ENCODE peak calls at places on chromosomes 3 and 15, in seven cellular contexts. One of them, this sample, is unnamed.
A peak's percentile ranks its signal among the peaks of the same experiment; 100 is the strongest.

GRCh38 chr3:72032435-72033118 is 247.6 kb upstream of the PROK2 start:
- DNase-seq in tibial artery: no peak
- DNase-seq in AG04450: no peak
- DNase-seq in transverse colon: no peak
- DNase-seq in GM12865: no peak
- DNase-seq in Peyer's patch: no peak
- DNase-seq in HFFc6: no peak
- DNase-seq in this sample: no peak

GRCh38 chr15:93803406-93803805 is 428.0 kb upstream of the MCTP2 start:
- DNase-seq in GM12865: no peak
- DNase-seq in HFFc6: no peak
- DNase-seq in AG04450: no peak
- DNase-seq in transverse colon: no peak
- DNase-seq in tibial artery: peak; percentile 33
- DNase-seq in Peyer's patch: no peak
- DNase-seq in this sample: no peak

GRCh38 chr3:25511972-25512721 is 84.1 kb downstream of the RARB start:
- DNase-seq in Peyer's patch: no peak
- DNase-seq in AG04450: no peak
- DNase-seq in GM12865: no peak
- DNase-seq in tibial artery: no peak
- DNase-seq in transverse colon: no peak
- DNase-seq in HFFc6: no peak
- DNase-seq in this sample: no peak

GRCh38 chr3:52110502-52110901 is 43.7 kb downstream of the POC1A start:
- DNase-seq in GM12865: no peak
- DNase-seq in AG04450: no peak
- DNase-seq in transverse colon: no peak
- DNase-seq in Peyer's patch: no peak
- DNase-seq in HFFc6: no peak
- DNase-seq in tibial artery: no peak
- DNase-seq in this sample: no peak

GRCh38 chr3:193828477-193828876 is 235.5 kb downstream of the OPA1 start:
- DNase-seq in AG04450: no peak
- DNase-seq in HFFc6: no peak
- DNase-seq in Peyer's patch: no peak
- DNase-seq in transverse colon: peak; percentile 24
- DNase-seq in tibial artery: no peak
- DNase-seq in GM12865: no peak
- DNase-seq in this sample: no peak

GRCh38 chr3:137035631-137036030 is 77.8 kb downstream of the IL20RB start:
- DNase-seq in tibial artery: no peak
- DNase-seq in GM12865: peak; percentile 44
- DNase-seq in HFFc6: no peak
- DNase-seq in Peyer's patch: no peak
- DNase-seq in AG04450: no peak
- DNase-seq in transverse colon: no peak
- DNase-seq in this sample: no peak

GRCh38 chr3:185900228-185900627 is 37.6 kb downstream of the TRA2B start:
- DNase-seq in HFFc6: peak; percentile 96
- DNase-seq in transverse colon: peak; percentile 10
- DNase-seq in AG04450: peak; percentile 71
- DNase-seq in tibial artery: no peak
- DNase-seq in Peyer's patch: peak; percentile 80
- DNase-seq in GM12865: no peak
- DNase-seq in this sample: peak; percentile 71

GRCh38 chr15:52424856-52425431 is 103.7 kb downstream of the MYO5A start:
- DNase-seq in HFFc6: no peak
- DNase-seq in transverse colon: no peak
- DNase-seq in AG04450: no peak
- DNase-seq in Peyer's patch: no peak
- DNase-seq in GM12865: no peak
- DNase-seq in tibial artery: no peak
- DNase-seq in this sample: no peak

GRCh38 chr3:41331023-41331422 is 131.7 kb downstream of the CTNNB1 start:
- DNase-seq in Peyer's patch: no peak
- DNase-seq in GM12865: no peak
- DNase-seq in HFFc6: no peak
- DNase-seq in transverse colon: no peak
- DNase-seq in tibial artery: no peak
- DNase-seq in AG04450: no peak
- DNase-seq in this sample: no peak

GRCh38 chr3:157119369-157119951 is 40.5 kb downstream of the CCNL1 start:
- DNase-seq in AG04450: no peak
- DNase-seq in tibial artery: no peak
- DNase-seq in HFFc6: no peak
- DNase-seq in GM12865: no peak
- DNase-seq in transverse colon: peak; percentile 41
- DNase-seq in Peyer's patch: no peak
- DNase-seq in this sample: no peak

GRCh38 chr3:47202542-47202941 is 38.6 kb upstream of the SETD2 start:
- DNase-seq in HFFc6: no peak
- DNase-seq in Peyer's patch: no peak
- DNase-seq in GM12865: no peak
- DNase-seq in tibial artery: no peak
- DNase-seq in AG04450: no peak
- DNase-seq in transverse colon: no peak
- DNase-seq in this sample: no peak

GRCh38 chr3:112773864-112774263 is 72.8 kb downstream of the CD200R1L start:
- DNase-seq in AG04450: no peak
- DNase-seq in HFFc6: no peak
- DNase-seq in tibial artery: no peak
- DNase-seq in GM12865: peak; percentile 55
- DNase-seq in transverse colon: peak; percentile 15
- DNase-seq in Peyer's patch: peak; percentile 73
- DNase-seq in this sample: no peak

GRCh38 chr15:80404719-80405553 is 754 bp downstream of the ARNT2 start:
- DNase-seq in transverse colon: no peak
- DNase-seq in AG04450: no peak
- DNase-seq in tibial artery: no peak
- DNase-seq in Peyer's patch: no peak
- DNase-seq in HFFc6: no peak
- DNase-seq in GM12865: no peak
- DNase-seq in this sample: no peak

GRCh38 chr15:73683257-73683623 is 943 bp upstream of the CD276 start:
- DNase-seq in transverse colon: no peak
- DNase-seq in Peyer's patch: no peak
- DNase-seq in GM12865: no peak
- DNase-seq in tibial artery: no peak
- DNase-seq in HFFc6: no peak
- DNase-seq in AG04450: no peak
- DNase-seq in this sample: no peak

GRCh38 chr3:44984335-44984734 is 8.3 kb downstream of the EXOSC7 start:
- DNase-seq in transverse colon: no peak
- DNase-seq in tibial artery: no peak
- DNase-seq in AG04450: no peak
- DNase-seq in Peyer's patch: no peak
- DNase-seq in HFFc6: no peak
- DNase-seq in GM12865: peak; percentile 32
- DNase-seq in this sample: no peak

GRCh38 chr3:148513066-148513671 is 184.5 kb upstream of the AGTR1 start:
- DNase-seq in HFFc6: peak; percentile 3
- DNase-seq in Peyer's patch: no peak
- DNase-seq in AG04450: no peak
- DNase-seq in transverse colon: no peak
- DNase-seq in tibial artery: no peak
- DNase-seq in GM12865: no peak
- DNase-seq in this sample: no peak

GRCh38 chr15:28888302-28888894 is 2.6 kb downstream of the APBA2 start:
- DNase-seq in tibial artery: no peak
- DNase-seq in AG04450: no peak
- DNase-seq in Peyer's patch: no peak
- DNase-seq in GM12865: no peak
- DNase-seq in HFFc6: no peak
- DNase-seq in transverse colon: no peak
- DNase-seq in this sample: no peak

GRCh38 chr15:55241895-55242294 is 45.2 kb upstream of the RSL24D1 start:
- DNase-seq in transverse colon: no peak
- DNase-seq in tibial artery: no peak
- DNase-seq in GM12865: no peak
- DNase-seq in AG04450: no peak
- DNase-seq in HFFc6: peak; percentile 33
- DNase-seq in Peyer's patch: no peak
- DNase-seq in this sample: no peak

GRCh38 chr15:52658955-52659354 is 20.2 kb downstream of the ATOSA start:
- DNase-seq in GM12865: peak; percentile 88
- DNase-seq in Peyer's patch: no peak
- DNase-seq in transverse colon: no peak
- DNase-seq in HFFc6: no peak
- DNase-seq in tibial artery: no peak
- DNase-seq in AG04450: no peak
- DNase-seq in this sample: no peak

GRCh38 chr3:33947272-33948195 is 149.1 kb downstream of the PDCD6IP start:
- DNase-seq in Peyer's patch: no peak
- DNase-seq in HFFc6: no peak
- DNase-seq in AG04450: no peak
- DNase-seq in tibial artery: no peak
- DNase-seq in GM12865: no peak
- DNase-seq in transverse colon: no peak
- DNase-seq in this sample: no peak

GRCh38 chr3:33943277-33943676 is 144.8 kb downstream of the PDCD6IP start:
- DNase-seq in Peyer's patch: no peak
- DNase-seq in HFFc6: no peak
- DNase-seq in GM12865: no peak
- DNase-seq in AG04450: no peak
- DNase-seq in transverse colon: no peak
- DNase-seq in tibial artery: no peak
- DNase-seq in this sample: no peak

GRCh38 chr3:33954956-33955355 is 156.5 kb downstream of the PDCD6IP start:
- DNase-seq in HFFc6: no peak
- DNase-seq in transverse colon: no peak
- DNase-seq in Peyer's patch: no peak
- DNase-seq in GM12865: no peak
- DNase-seq in tibial artery: no peak
- DNase-seq in AG04450: no peak
- DNase-seq in this sample: no peak

GRCh38 chr3:33949074-33949473 is 150.6 kb downstream of the PDCD6IP start:
- DNase-seq in HFFc6: no peak
- DNase-seq in tibial artery: no peak
- DNase-seq in AG04450: no peak
- DNase-seq in transverse colon: no peak
- DNase-seq in Peyer's patch: no peak
- DNase-seq in GM12865: no peak
- DNase-seq in this sample: no peak
- TF ChIP-seq CTCF in HFFc6: no peak
- TF ChIP-seq CTCF in tibial artery: no peak
- TF ChIP-seq CTCF in AG04450: no peak
- TF ChIP-seq CTCF in transverse colon: no peak
- TF ChIP-seq CTCF in Peyer's patch: no peak
- TF ChIP-seq CTCF in GM12865: no peak
- TF ChIP-seq CTCF in this sample: no peak

GRCh38 chr15:57726411-57726810 is 19.9 kb downstream of the POLR2M start:
- DNase-seq in AG04450: no peak
- DNase-seq in HFFc6: no peak
- DNase-seq in Peyer's patch: no peak
- DNase-seq in transverse colon: no peak
- DNase-seq in GM12865: no peak
- DNase-seq in tibial artery: no peak
- DNase-seq in this sample: no peak
- TF ChIP-seq CTCF in AG04450: no peak
- TF ChIP-seq CTCF in HFFc6: no peak
- TF ChIP-seq CTCF in Peyer's patch: no peak
- TF ChIP-seq CTCF in transverse colon: no peak
- TF ChIP-seq CTCF in GM12865: no peak
- TF ChIP-seq CTCF in tibial artery: no peak
- TF ChIP-seq CTCF in this sample: no peak

GRCh38 chr3:21839592-21839991 is 88.6 kb upstream of the ZNF385D start:
- DNase-seq in HFFc6: peak; percentile 73
- DNase-seq in GM12865: peak; percentile 5
- DNase-seq in Peyer's patch: no peak
- DNase-seq in AG04450: no peak
- DNase-seq in transverse colon: no peak
- DNase-seq in tibial artery: no peak
- DNase-seq in this sample: no peak
- TF ChIP-seq CTCF in HFFc6: peak; percentile 50
- TF ChIP-seq CTCF in GM12865: peak; percentile 17
- TF ChIP-seq CTCF in Peyer's patch: no peak
- TF ChIP-seq CTCF in AG04450: peak; percentile 15
- TF ChIP-seq CTCF in transverse colon: no peak
- TF ChIP-seq CTCF in tibial artery: no peak
- TF ChIP-seq CTCF in this sample: no peak

DNA sequence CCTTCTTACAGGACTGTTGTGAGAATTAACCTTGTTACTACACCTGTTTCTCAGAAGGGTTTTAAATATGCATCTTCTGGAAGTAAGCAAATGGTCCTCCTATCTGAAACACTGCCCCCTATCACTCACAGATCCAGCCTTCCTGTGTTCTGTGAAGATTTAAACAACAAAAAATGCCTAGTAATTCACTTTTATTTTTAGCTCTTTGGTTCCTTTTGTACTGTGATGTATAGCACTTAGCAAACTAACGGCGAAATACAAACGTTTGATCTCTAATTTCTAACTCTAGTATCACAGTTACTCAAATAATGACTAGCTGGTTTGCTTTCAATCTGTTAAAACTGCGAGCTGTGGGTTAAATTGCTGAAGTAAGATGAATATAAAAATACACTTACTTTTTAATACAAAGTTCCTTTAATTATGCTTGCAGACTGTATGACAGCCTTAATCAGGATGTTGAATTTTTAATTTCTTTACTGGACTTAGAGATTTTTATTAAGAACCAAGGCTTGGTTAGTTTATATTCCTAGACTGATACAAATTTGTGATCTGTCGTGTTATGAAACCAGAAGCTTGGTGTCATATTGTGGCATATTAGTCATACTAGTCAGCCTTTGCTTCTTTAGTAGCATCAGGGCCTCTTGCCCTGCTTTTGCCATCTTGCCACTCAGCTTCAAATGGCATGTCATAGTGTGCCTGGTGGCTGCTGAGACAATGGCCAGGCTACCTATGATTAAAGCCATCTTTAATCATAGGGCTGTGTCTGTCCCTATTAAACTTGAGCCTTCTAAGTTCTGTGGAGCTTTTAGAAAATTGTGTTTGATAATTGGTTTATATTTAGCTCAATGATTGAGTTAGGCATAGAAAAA is 9.2 kb downstream of the EIF3J start:
- DNase-seq in Peyer's patch: no peak
- DNase-seq in GM12865: peak; percentile 78
- DNase-seq in AG04450: no peak
- DNase-seq in transverse colon: no peak
- DNase-seq in tibial artery: no peak
- DNase-seq in HFFc6: peak; percentile 54
- DNase-seq in this sample: peak; percentile 60
- TF ChIP-seq CTCF in Peyer's patch: peak; percentile 4
- TF ChIP-seq CTCF in GM12865: peak; percentile 17
- TF ChIP-seq CTCF in AG04450: peak; percentile 51
- TF ChIP-seq CTCF in transverse colon: no peak
- TF ChIP-seq CTCF in tibial artery: no peak
- TF ChIP-seq CTCF in HFFc6: peak; percentile 69
- TF ChIP-seq CTCF in this sample: peak; percentile 38

This sample was measured in CD14-positive monocyte.